ENCODE peak calls at places on chromosomes 12 and 14, in seven cellular contexts. B is H1, H is transverse colon, S is endothelial cell of umbilical vein, K is GM23338, V is K562, O is HepG2. U is an unnamed sample. For H3K27me3, the result is how much of the 10 kb centered on the place peaks cover.

GRCh38 chr14:101101456-101102056 is 198.0 kb upstream of the RTL1 start:
- DNase-seq in B (no peak), H (no peak), S (no peak), K (no peak), V (no peak), O (no peak), U (no peak)

GRCh38 chr12:1581973-1582708 is 12.2 kb downstream of the FBXL14 start:
- DNase-seq in B (no peak), H (no peak), S (no peak), K (no peak), V (no peak), O (no peak), U (no peak)

GRCh38 chr14:77268989-77269595 is 1.9 kb downstream of the NGB start:
- DNase-seq in B (no peak), H (no peak), S (no peak), K (peak), V (no peak), O (no peak), U (no peak)

GRCh38 chr12:54016478-54016964 is 7.7 kb downstream of the HOXC8 start:
- DNase-seq in B (no peak), H (no peak), S (no peak), K (no peak), V (no peak), O (no peak), U (peak)

GRCh38 chr12:42756841-42757661 is 167.5 kb upstream of the PRICKLE1 start:
- DNase-seq in B (peak), H (no peak), S (peak), K (peak), V (no peak), O (no peak), U (no peak)

GRCh38 chr12:75481774-75482173 is 1.2 kb downstream of the GLIPR1 start:
- DNase-seq in B (no peak), H (peak), S (no peak), K (no peak), V (no peak), O (no peak), U (no peak)

GRCh38 chr14:50920482-50921225 is 23.6 kb downstream of the PYGL start:
- DNase-seq in B (no peak), H (no peak), S (no peak), K (peak), V (no peak), O (peak), U (no peak)

GRCh38 chr12:128326419-128326818 is 59.4 kb downstream of the TMEM132C start:
- DNase-seq in B (no peak), H (no peak), S (no peak), K (no peak), V (no peak), O (no peak), U (no peak)

GRCh38 chr14:105531088-105531957 is 4.9 kb downstream of the TMEM121 start:
- DNase-seq in B (no peak), H (no peak), S (no peak), K (no peak), V (no peak), O (no peak), U (no peak)

GRCh38 chr14:104346112-104346462 is 207.7 kb downstream of the KIF26A start:
- DNase-seq in B (no peak), H (no peak), S (no peak), K (no peak), V (no peak), O (no peak), U (no peak)

GRCh38 chr12:43749016-43749415 is 9.6 kb downstream of the PUS7L start:
- DNase-seq in B (no peak), H (no peak), S (no peak), K (no peak), V (no peak), O (no peak), U (no peak)

GRCh38 chr14:105416671-105417070 is 3.0 kb upstream of the MTA1 start:
- DNase-seq in B (no peak), H (no peak), S (no peak), K (no peak), V (no peak), O (no peak), U (no peak)

GRCh38 chr12:106123551-106123991 is 15.2 kb downstream of the NUAK1 start:
- DNase-seq in B (no peak), H (peak), S (no peak), K (no peak), V (no peak), O (no peak), U (peak)

GRCh38 chr14:89650077-89650978 is 233.3 kb upstream of the FOXN3 start:
- DNase-seq in B (no peak), H (no peak), S (no peak), K (no peak), V (no peak), O (no peak), U (no peak)

GRCh38 chr14:58749066-58749669 is 111.4 kb downstream of the DACT1 start:
- DNase-seq in B (no peak), H (peak), S (peak), K (no peak), V (peak), O (peak), U (peak)

GRCh38 chr12:131348226-131349010 is 362.5 kb upstream of the SFSWAP start:
- DNase-seq in B (no peak), H (no peak), S (no peak), K (no peak), V (no peak), O (no peak), U (no peak)
- H3K27me3 ChIP-seq in B (under half), H (under half), S (under half), K (under half), V (under half), O (under half), U (under half)

DNA sequence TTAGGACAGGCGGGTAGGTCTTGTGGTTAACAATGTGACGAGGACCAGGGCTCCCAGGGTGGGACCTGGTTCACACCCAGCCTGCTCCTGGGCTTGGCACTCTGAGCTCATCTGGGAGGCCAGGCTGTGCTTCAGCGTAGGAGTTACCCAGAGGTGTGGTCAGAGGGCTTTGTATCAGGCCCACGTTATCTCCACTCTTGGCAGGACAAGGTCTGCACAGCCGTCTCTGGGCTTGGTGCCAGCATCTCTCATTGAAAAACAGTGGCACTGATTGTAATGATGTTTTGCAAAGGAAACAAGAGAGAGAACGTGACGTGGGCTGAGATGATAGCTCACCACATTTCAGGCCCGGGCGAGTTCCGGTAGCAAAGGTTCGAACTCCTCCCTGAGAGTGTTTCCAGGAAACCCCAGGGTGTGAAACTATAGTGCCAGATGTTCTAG is 227.1 kb downstream of the KTN1 start:
- DNase-seq in B (no peak), H (peak), S (peak), K (no peak), V (peak), O (peak), U (peak)
- TF ChIP-seq POLR2AphosphoS5 in B (no peak), H (peak), S (peak), K (no peak), V (peak), O (no peak), U (peak)

GRCh38 chr12:108156717-108157116 is 27.6 kb downstream of the WSCD2 start:
- DNase-seq in B (no peak), H (no peak), S (no peak), K (no peak), V (no peak), O (no peak), U (no peak)
- H3K27me3 ChIP-seq in B (under half), H (under half), S (under half), K (under half), V (under half), O (under half), U (under half)

GRCh38 chr12:46358325-46358700 is 14.3 kb downstream of the SLC38A2 start:
- DNase-seq in B (no peak), H (no peak), S (no peak), K (no peak), V (no peak), O (no peak), U (no peak)

GRCh38 chr12:46359667-46360280 is 12.8 kb downstream of the SLC38A2 start:
- DNase-seq in B (no peak), H (no peak), S (no peak), K (no peak), V (no peak), O (no peak), U (no peak)

GRCh38 chr12:46360370-46360769 is 12.2 kb downstream of the SLC38A2 start:
- DNase-seq in B (no peak), H (no peak), S (no peak), K (no peak), V (no peak), O (no peak), U (no peak)

GRCh38 chr12:46357438-46358324 is 14.9 kb downstream of the SLC38A2 start:
- DNase-seq in B (no peak), H (no peak), S (peak), K (peak), V (no peak), O (peak), U (no peak)

GRCh38 chr12:46358791-46359666 is 13.5 kb downstream of the SLC38A2 start:
- DNase-seq in B (no peak), H (no peak), S (no peak), K (peak), V (no peak), O (no peak), U (no peak)
- TF ChIP-seq POLR2AphosphoS5 in B (peak), H (no peak), S (peak), K (peak), V (peak), O (peak), U (no peak)

DNA sequence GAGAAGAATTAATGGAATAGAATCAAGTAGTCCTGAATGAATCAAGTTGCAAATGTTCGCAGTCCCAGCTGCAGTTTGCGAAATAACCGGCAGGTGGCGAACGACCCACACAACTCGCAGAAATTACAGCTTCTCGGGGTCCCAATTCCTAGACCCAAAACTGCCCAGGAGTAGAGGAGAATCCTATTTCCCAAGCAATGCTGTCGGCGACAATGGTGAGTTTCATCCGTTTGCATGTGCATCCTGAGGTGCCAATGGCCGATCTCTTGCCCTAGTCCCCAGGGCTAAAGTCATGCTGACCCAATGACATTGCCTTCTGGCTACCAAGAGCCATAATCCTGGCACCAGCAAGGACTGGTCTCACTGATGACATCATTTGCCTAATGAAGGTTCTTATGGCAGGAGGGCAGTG is 8.5 kb upstream of the ASCL1 start:
- DNase-seq in B (peak), H (peak), S (peak), K (peak), V (peak), O (peak), U (no peak)
- H3K27me3 ChIP-seq in B (under half), H (half or more), S (under half), K (half or more), V (under half), O (under half), U (under half)

DNA sequence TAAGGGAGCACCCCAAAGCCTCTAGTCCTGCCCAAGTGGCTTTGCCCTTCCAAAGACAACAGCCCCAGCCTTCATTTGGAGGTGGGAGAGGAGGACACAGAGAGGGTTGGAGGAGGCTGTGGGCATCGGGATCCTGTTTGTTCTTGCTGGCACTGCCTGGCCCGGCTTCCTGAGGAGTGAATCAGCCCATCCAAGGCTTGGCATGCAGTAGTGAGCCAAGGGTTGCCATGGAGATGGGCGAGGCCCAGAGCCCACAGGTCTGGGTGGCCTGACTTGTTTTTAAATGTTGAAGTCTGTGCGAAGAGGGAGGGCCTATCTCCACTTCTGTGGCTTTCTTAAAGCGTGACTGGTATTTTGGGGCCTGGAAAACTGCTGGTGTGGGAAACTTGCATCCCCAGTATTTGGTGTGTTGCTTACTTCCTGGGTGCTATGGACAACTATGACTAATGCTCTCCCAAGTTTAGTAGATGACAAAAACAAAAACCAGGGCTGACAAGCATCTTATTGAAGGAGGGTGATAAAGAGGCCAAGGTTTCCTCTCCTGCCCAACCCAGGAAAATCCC is 15.8 kb downstream of the CD9 start:
- DNase-seq in B (no peak), H (peak), S (peak), K (peak), V (no peak), O (no peak), U (peak)
- TF ChIP-seq POLR2AphosphoS5 in B (no peak), H (peak), S (no peak), K (peak), V (no peak), O (no peak), U (peak)

DNA sequence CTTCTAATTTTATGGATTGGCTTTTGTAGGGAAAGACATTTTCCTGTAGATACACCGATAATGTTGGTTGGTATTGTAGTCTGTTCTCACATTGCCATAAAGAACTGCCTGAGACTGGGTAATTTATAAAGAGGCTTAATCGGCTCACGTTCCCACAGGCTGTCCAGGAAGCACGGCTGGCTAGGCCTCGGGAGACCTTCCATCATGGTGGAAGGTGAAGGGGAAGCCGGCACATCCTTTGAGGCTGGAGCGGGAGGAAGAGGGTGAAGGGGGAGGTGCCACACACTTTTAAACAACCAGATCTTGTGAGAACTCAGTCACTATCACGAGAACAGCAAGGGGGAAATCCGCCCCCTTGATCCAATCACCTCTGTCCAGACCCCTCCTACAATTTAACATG is 66.8 kb upstream of the EIF5 start:
- DNase-seq in B (peak), H (no peak), S (no peak), K (no peak), V (no peak), O (no peak), U (no peak)
- H3K27me3 ChIP-seq in B (under half), H (under half), S (under half), K (under half), V (under half), O (under half), U (under half)

GRCh38 chr12:20369164-20370000 is 1.0 kb downstream of the PDE3A start:
- DNase-seq in B (peak), H (peak), S (peak), K (peak), V (no peak), O (no peak), U (peak)
- TF ChIP-seq POLR2AphosphoS5 in B (peak), H (peak), S (peak), K (peak), V (no peak), O (no peak), U (no peak)

GRCh38 chr14:20546877-20547276 is 14.0 kb downstream of the RNASE9 start:
- DNase-seq in B (no peak), H (no peak), S (no peak), K (no peak), V (peak), O (peak), U (no peak)
- H3K27me3 ChIP-seq in B (under half), H (under half), S (under half), K (under half), V (under half), O (under half), U (under half)

U was measured in prostate gland.